ENCODE peak calls at places on chromosomes 3 and 15, in nine cellular contexts. One of them, this sample, is unnamed.

GRCh38 chr3:135229018-135229495 is 434.0 kb downstream of the EPHB1 start:
- DNase-seq in activated naive CD4-positive, alpha-beta T cell: no peak
- DNase-seq in DMS153: peak
- DNase-seq in H54: no peak
- DNase-seq in amniotic stem cell: no peak
- DNase-seq in Right ventricle myocardium superior: peak
- DNase-seq in A549: no peak
- DNase-seq in AG08395: no peak
- DNase-seq in NCI-H460: no peak
- DNase-seq in this sample: no peak

GRCh38 chr3:86702381-86702958 is 288.5 kb downstream of the VGLL3 start:
- DNase-seq in activated naive CD4-positive, alpha-beta T cell: no peak
- DNase-seq in DMS153: no peak
- DNase-seq in H54: no peak
- DNase-seq in amniotic stem cell: no peak
- DNase-seq in Right ventricle myocardium superior: no peak
- DNase-seq in A549: no peak
- DNase-seq in AG08395: peak
- DNase-seq in NCI-H460: no peak
- DNase-seq in this sample: peak

GRCh38 chr3:76307556-76307955 is 522.2 kb upstream of the ZNF717 start:
- DNase-seq in activated naive CD4-positive, alpha-beta T cell: no peak
- DNase-seq in DMS153: no peak
- DNase-seq in H54: no peak
- DNase-seq in amniotic stem cell: no peak
- DNase-seq in Right ventricle myocardium superior: no peak
- DNase-seq in A549: no peak
- DNase-seq in AG08395: peak
- DNase-seq in NCI-H460: no peak
- DNase-seq in this sample: no peak

GRCh38 chr3:31157028-31157694 is 262.7 kb upstream of the GADL1 start:
- DNase-seq in activated naive CD4-positive, alpha-beta T cell: no peak
- DNase-seq in DMS153: no peak
- DNase-seq in H54: no peak
- DNase-seq in amniotic stem cell: no peak
- DNase-seq in Right ventricle myocardium superior: no peak
- DNase-seq in A549: peak
- DNase-seq in AG08395: no peak
- DNase-seq in NCI-H460: no peak
- DNase-seq in this sample: no peak

GRCh38 chr15:77611767-77612166 is 20.9 kb downstream of the LINGO1 start:
- DNase-seq in activated naive CD4-positive, alpha-beta T cell: no peak
- DNase-seq in DMS153: no peak
- DNase-seq in H54: no peak
- DNase-seq in amniotic stem cell: no peak
- DNase-seq in Right ventricle myocardium superior: no peak
- DNase-seq in A549: no peak
- DNase-seq in AG08395: no peak
- DNase-seq in NCI-H460: no peak
- DNase-seq in this sample: no peak

GRCh38 chr15:39300451-39301153 is 280.3 kb upstream of the THBS1 start:
- DNase-seq in activated naive CD4-positive, alpha-beta T cell: no peak
- DNase-seq in DMS153: no peak
- DNase-seq in H54: peak
- DNase-seq in amniotic stem cell: peak
- DNase-seq in Right ventricle myocardium superior: no peak
- DNase-seq in A549: peak
- DNase-seq in AG08395: peak
- DNase-seq in NCI-H460: peak
- DNase-seq in this sample: no peak

GRCh38 chr15:94631608-94632007 is 400.2 kb downstream of the MCTP2 start:
- DNase-seq in activated naive CD4-positive, alpha-beta T cell: no peak
- DNase-seq in DMS153: no peak
- DNase-seq in H54: no peak
- DNase-seq in amniotic stem cell: no peak
- DNase-seq in Right ventricle myocardium superior: no peak
- DNase-seq in A549: no peak
- DNase-seq in AG08395: no peak
- DNase-seq in NCI-H460: no peak
- DNase-seq in this sample: no peak

GRCh38 chr15:40063563-40064011 is 24.6 kb upstream of the SRP14 start:
- DNase-seq in activated naive CD4-positive, alpha-beta T cell: no peak
- DNase-seq in DMS153: no peak
- DNase-seq in H54: peak
- DNase-seq in amniotic stem cell: no peak
- DNase-seq in Right ventricle myocardium superior: no peak
- DNase-seq in A549: peak
- DNase-seq in AG08395: peak
- DNase-seq in NCI-H460: peak
- DNase-seq in this sample: peak

GRCh38 chr3:168102735-168103410 is 7.1 kb upstream of the GOLIM4 start:
- DNase-seq in activated naive CD4-positive, alpha-beta T cell: no peak
- DNase-seq in DMS153: no peak
- DNase-seq in H54: no peak
- DNase-seq in amniotic stem cell: no peak
- DNase-seq in Right ventricle myocardium superior: no peak
- DNase-seq in A549: no peak
- DNase-seq in AG08395: no peak
- DNase-seq in NCI-H460: no peak
- DNase-seq in this sample: no peak

GRCh38 chr15:74200394-74200793 is 2.2 kb downstream of the STRA6 start:
- DNase-seq in activated naive CD4-positive, alpha-beta T cell: no peak
- DNase-seq in DMS153: no peak
- DNase-seq in H54: no peak
- DNase-seq in amniotic stem cell: peak
- DNase-seq in Right ventricle myocardium superior: no peak
- DNase-seq in A549: peak
- DNase-seq in AG08395: peak
- DNase-seq in NCI-H460: peak
- DNase-seq in this sample: peak

GRCh38 chr3:141280086-141280485 is 48.5 kb downstream of the PXYLP1 start:
- DNase-seq in activated naive CD4-positive, alpha-beta T cell: no peak
- DNase-seq in DMS153: no peak
- DNase-seq in H54: peak
- DNase-seq in amniotic stem cell: peak
- DNase-seq in Right ventricle myocardium superior: no peak
- DNase-seq in A549: no peak
- DNase-seq in AG08395: peak
- DNase-seq in NCI-H460: no peak
- DNase-seq in this sample: peak

GRCh38 chr15:80452166-80452565 is 48.0 kb downstream of the ARNT2 start:
- DNase-seq in activated naive CD4-positive, alpha-beta T cell: no peak
- DNase-seq in DMS153: no peak
- DNase-seq in H54: no peak
- DNase-seq in amniotic stem cell: no peak
- DNase-seq in Right ventricle myocardium superior: no peak
- DNase-seq in A549: no peak
- DNase-seq in AG08395: no peak
- DNase-seq in NCI-H460: no peak
- DNase-seq in this sample: no peak

GRCh38 chr15:29424118-29424517 is 154.5 kb upstream of the NSMCE3 start:
- DNase-seq in activated naive CD4-positive, alpha-beta T cell: no peak
- DNase-seq in DMS153: no peak
- DNase-seq in H54: no peak
- DNase-seq in amniotic stem cell: no peak
- DNase-seq in Right ventricle myocardium superior: no peak
- DNase-seq in A549: peak
- DNase-seq in AG08395: no peak
- DNase-seq in NCI-H460: no peak
- DNase-seq in this sample: no peak

GRCh38 chr3:122946185-122946584 is 81.4 kb downstream of the SEMA5B start:
- DNase-seq in activated naive CD4-positive, alpha-beta T cell: no peak
- DNase-seq in DMS153: no peak
- DNase-seq in H54: no peak
- DNase-seq in amniotic stem cell: no peak
- DNase-seq in Right ventricle myocardium superior: no peak
- DNase-seq in A549: no peak
- DNase-seq in AG08395: no peak
- DNase-seq in NCI-H460: no peak
- DNase-seq in this sample: no peak

GRCh38 chr3:139448104-139448503 is 28.2 kb downstream of the RBP2 start:
- DNase-seq in activated naive CD4-positive, alpha-beta T cell: no peak
- DNase-seq in DMS153: no peak
- DNase-seq in H54: peak
- DNase-seq in amniotic stem cell: no peak
- DNase-seq in Right ventricle myocardium superior: no peak
- DNase-seq in A549: no peak
- DNase-seq in AG08395: peak
- DNase-seq in NCI-H460: no peak
- DNase-seq in this sample: no peak

GRCh38 chr3:38516669-38517068 is 20.5 kb downstream of the EXOG start:
- DNase-seq in activated naive CD4-positive, alpha-beta T cell: no peak
- DNase-seq in DMS153: no peak
- DNase-seq in H54: no peak
- DNase-seq in amniotic stem cell: no peak
- DNase-seq in Right ventricle myocardium superior: no peak
- DNase-seq in A549: peak
- DNase-seq in AG08395: no peak
- DNase-seq in NCI-H460: no peak
- DNase-seq in this sample: no peak

GRCh38 chr3:123155471-123156011 is 46.2 kb upstream of the SEC22A start:
- DNase-seq in activated naive CD4-positive, alpha-beta T cell: no peak
- DNase-seq in DMS153: no peak
- DNase-seq in H54: no peak
- DNase-seq in amniotic stem cell: no peak
- DNase-seq in Right ventricle myocardium superior: no peak
- DNase-seq in A549: no peak
- DNase-seq in AG08395: no peak
- DNase-seq in NCI-H460: no peak
- DNase-seq in this sample: no peak

GRCh38 chr15:34070003-34070402 is 31.0 kb upstream of the AVEN start:
- DNase-seq in activated naive CD4-positive, alpha-beta T cell: no peak
- DNase-seq in DMS153: no peak
- DNase-seq in H54: no peak
- DNase-seq in amniotic stem cell: no peak
- DNase-seq in Right ventricle myocardium superior: no peak
- DNase-seq in A549: peak
- DNase-seq in AG08395: no peak
- DNase-seq in NCI-H460: no peak
- DNase-seq in this sample: no peak

GRCh38 chr3:132418916-132419315 is 1.6 kb downstream of the DNAJC13 start:
- DNase-seq in activated naive CD4-positive, alpha-beta T cell: no peak
- DNase-seq in DMS153: no peak
- DNase-seq in H54: no peak
- DNase-seq in amniotic stem cell: no peak
- DNase-seq in Right ventricle myocardium superior: no peak
- DNase-seq in A549: no peak
- DNase-seq in AG08395: no peak
- DNase-seq in NCI-H460: no peak
- DNase-seq in this sample: no peak

GRCh38 chr3:187836848-187837770 is 91.8 kb upstream of the BCL6 start:
- DNase-seq in activated naive CD4-positive, alpha-beta T cell: no peak
- DNase-seq in DMS153: no peak
- DNase-seq in H54: no peak
- DNase-seq in amniotic stem cell: no peak
- DNase-seq in Right ventricle myocardium superior: no peak
- DNase-seq in A549: no peak
- DNase-seq in AG08395: no peak
- DNase-seq in NCI-H460: no peak
- DNase-seq in this sample: no peak

GRCh38 chr3:140530603-140531002 is 147.3 kb upstream of the TRIM42 start:
- DNase-seq in activated naive CD4-positive, alpha-beta T cell: no peak
- DNase-seq in DMS153: no peak
- DNase-seq in H54: no peak
- DNase-seq in amniotic stem cell: no peak
- DNase-seq in Right ventricle myocardium superior: no peak
- DNase-seq in A549: no peak
- DNase-seq in AG08395: no peak
- DNase-seq in NCI-H460: no peak
- DNase-seq in this sample: no peak

GRCh38 chr3:158532099-158532734 is 38.8 kb upstream of the MLF1 start:
- DNase-seq in activated naive CD4-positive, alpha-beta T cell: no peak
- DNase-seq in DMS153: no peak
- DNase-seq in H54: no peak
- DNase-seq in amniotic stem cell: peak
- DNase-seq in Right ventricle myocardium superior: no peak
- DNase-seq in A549: peak
- DNase-seq in AG08395: peak
- DNase-seq in NCI-H460: peak
- DNase-seq in this sample: peak

GRCh38 chr15:101615986-101616848 is 36.0 kb downstream of the TM2D3 start:
- DNase-seq in activated naive CD4-positive, alpha-beta T cell: no peak
- DNase-seq in DMS153: no peak
- DNase-seq in H54: peak
- DNase-seq in amniotic stem cell: no peak
- DNase-seq in Right ventricle myocardium superior: peak
- DNase-seq in A549: peak
- DNase-seq in AG08395: peak
- DNase-seq in NCI-H460: peak
- DNase-seq in this sample: peak

GRCh38 chr3:25556504-25556903 is 108.2 kb downstream of the TOP2B start:
- DNase-seq in activated naive CD4-positive, alpha-beta T cell: no peak
- DNase-seq in DMS153: no peak
- DNase-seq in H54: no peak
- DNase-seq in amniotic stem cell: no peak
- DNase-seq in Right ventricle myocardium superior: no peak
- DNase-seq in A549: peak
- DNase-seq in AG08395: no peak
- DNase-seq in NCI-H460: no peak
- DNase-seq in this sample: no peak

GRCh38 chr15:46735115-46735514 is 982.2 kb upstream of the SEMA6D start:
- DNase-seq in activated naive CD4-positive, alpha-beta T cell: no peak
- DNase-seq in DMS153: no peak
- DNase-seq in H54: no peak
- DNase-seq in amniotic stem cell: no peak
- DNase-seq in Right ventricle myocardium superior: no peak
- DNase-seq in A549: no peak
- DNase-seq in AG08395: no peak
- DNase-seq in NCI-H460: no peak
- DNase-seq in this sample: no peak